ENCODE peak calls at places on chromosomes 3 and 15, in five cellular contexts. One of them, this sample, is unnamed.

GRCh38 chr15:74207652-74208440 is 5.3 kb upstream of the STRA6 start:
- DNase-seq in effector memory CD8-positive, alpha-beta T cell: no peak
- DNase-seq in HS-27A: no peak
- DNase-seq in cardiac fibroblast: no peak
- DNase-seq in GM12864: no peak
- DNase-seq in this sample: no peak

GRCh38 chr3:185330644-185331043 is 32.3 kb upstream of the MAP3K13 start:
- DNase-seq in effector memory CD8-positive, alpha-beta T cell: no peak
- DNase-seq in HS-27A: no peak
- DNase-seq in cardiac fibroblast: no peak
- DNase-seq in GM12864: no peak
- DNase-seq in this sample: no peak

GRCh38 chr15:72197460-72198409 is at the start of gene GRAMD2A:
- DNase-seq in effector memory CD8-positive, alpha-beta T cell: no peak
- DNase-seq in HS-27A: no peak
- DNase-seq in cardiac fibroblast: peak; percentile 42
- DNase-seq in GM12864: no peak
- DNase-seq in this sample: no peak

GRCh38 chr3:109532257-109533216 is 195.2 kb upstream of the DPPA4 start:
- DNase-seq in effector memory CD8-positive, alpha-beta T cell: peak; percentile 16
- DNase-seq in HS-27A: peak; percentile 74
- DNase-seq in cardiac fibroblast: peak; percentile 91
- DNase-seq in GM12864: no peak
- DNase-seq in this sample: peak; percentile 95

GRCh38 chr3:38648659-38649499 is 608 bp downstream of the SCN5A start:
- DNase-seq in effector memory CD8-positive, alpha-beta T cell: no peak
- DNase-seq in HS-27A: no peak
- DNase-seq in cardiac fibroblast: no peak
- DNase-seq in GM12864: no peak
- DNase-seq in this sample: no peak

GRCh38 chr3:185215873-185216586 is 37.8 kb downstream of the EHHADH start:
- DNase-seq in effector memory CD8-positive, alpha-beta T cell: no peak
- DNase-seq in HS-27A: no peak
- DNase-seq in cardiac fibroblast: peak; percentile 39
- DNase-seq in GM12864: no peak
- DNase-seq in this sample: no peak

GRCh38 chr15:93126496-93127083 is 37.6 kb upstream of the RGMA start:
- DNase-seq in effector memory CD8-positive, alpha-beta T cell: no peak
- DNase-seq in HS-27A: no peak
- DNase-seq in cardiac fibroblast: peak; percentile 3
- DNase-seq in GM12864: no peak
- DNase-seq in this sample: no peak

GRCh38 chr3:48347500-48347899 is 14.0 kb upstream of the SPINK8 start:
- DNase-seq in effector memory CD8-positive, alpha-beta T cell: no peak
- DNase-seq in HS-27A: no peak
- DNase-seq in cardiac fibroblast: no peak
- DNase-seq in GM12864: no peak
- DNase-seq in this sample: no peak

GRCh38 chr15:66948294-66948693 is 117.1 kb upstream of the SMAD3 start:
- DNase-seq in effector memory CD8-positive, alpha-beta T cell: no peak
- DNase-seq in HS-27A: peak; percentile 20
- DNase-seq in cardiac fibroblast: no peak
- DNase-seq in GM12864: no peak
- DNase-seq in this sample: peak; percentile 19

GRCh38 chr3:44762170-44762677 is 630 bp downstream of the KIF15 start:
- DNase-seq in effector memory CD8-positive, alpha-beta T cell: no peak
- DNase-seq in HS-27A: peak; percentile 14
- DNase-seq in cardiac fibroblast: peak; percentile 12
- DNase-seq in GM12864: no peak
- DNase-seq in this sample: peak; percentile 22

GRCh38 chr3:16433701-16434151 is 79.8 kb downstream of the RFTN1 start:
- DNase-seq in effector memory CD8-positive, alpha-beta T cell: no peak
- DNase-seq in HS-27A: no peak
- DNase-seq in cardiac fibroblast: no peak
- DNase-seq in GM12864: peak; percentile 84
- DNase-seq in this sample: no peak

GRCh38 chr3:53104762-53105161 is 25.5 kb downstream of the RFT1 start:
- DNase-seq in effector memory CD8-positive, alpha-beta T cell: no peak
- DNase-seq in HS-27A: no peak
- DNase-seq in cardiac fibroblast: no peak
- DNase-seq in GM12864: no peak
- DNase-seq in this sample: peak; percentile 91

GRCh38 chr3:7190094-7190493 is 329.2 kb downstream of the GRM7 start:
- DNase-seq in effector memory CD8-positive, alpha-beta T cell: no peak
- DNase-seq in HS-27A: no peak
- DNase-seq in cardiac fibroblast: peak; percentile 2
- DNase-seq in GM12864: no peak
- DNase-seq in this sample: no peak

GRCh38 chr15:47027322-47027946 is 689.9 kb upstream of the SEMA6D start:
- DNase-seq in effector memory CD8-positive, alpha-beta T cell: no peak
- DNase-seq in HS-27A: no peak
- DNase-seq in cardiac fibroblast: no peak
- DNase-seq in GM12864: no peak
- DNase-seq in this sample: no peak

GRCh38 chr15:95659646-95660045 is 670.9 kb upstream of the NR2F2 start:
- DNase-seq in effector memory CD8-positive, alpha-beta T cell: no peak
- DNase-seq in HS-27A: no peak
- DNase-seq in cardiac fibroblast: no peak
- DNase-seq in GM12864: no peak
- DNase-seq in this sample: no peak

This sample was measured in MV-4-11.